ENCODE peak calls at places on chromosomes 13 and 19, in seven cellular contexts. One of them, this sample, is unnamed. For H3K4me1, the result is how much of the 10 kb centered on the place peaks cover.

GRCh38 chr13:79270859-79271258 is 135.2 kb downstream of the RBM26 start:
- DNase-seq in mammary epithelial cell: no peak
- DNase-seq in adrenal gland: no peak
- DNase-seq in Peyer's patch: no peak
- DNase-seq in ascending aorta: no peak
- DNase-seq in spleen: no peak
- DNase-seq in endodermal cell: no peak
- DNase-seq in this sample: no peak

GRCh38 chr13:85266331-85266730 is 532.9 kb downstream of the SLITRK6 start:
- DNase-seq in mammary epithelial cell: peak
- DNase-seq in adrenal gland: no peak
- DNase-seq in Peyer's patch: no peak
- DNase-seq in ascending aorta: no peak
- DNase-seq in spleen: no peak
- DNase-seq in endodermal cell: peak
- DNase-seq in this sample: no peak

GRCh38 chr13:94464771-94465170 is 14.7 kb downstream of the DCT start:
- DNase-seq in mammary epithelial cell: no peak
- DNase-seq in adrenal gland: no peak
- DNase-seq in Peyer's patch: no peak
- DNase-seq in ascending aorta: no peak
- DNase-seq in spleen: no peak
- DNase-seq in endodermal cell: peak
- DNase-seq in this sample: no peak

GRCh38 chr19:55717251-55717650 is 21.0 kb downstream of the NLRP9 start:
- DNase-seq in mammary epithelial cell: no peak
- DNase-seq in adrenal gland: no peak
- DNase-seq in Peyer's patch: no peak
- DNase-seq in ascending aorta: no peak
- DNase-seq in spleen: no peak
- DNase-seq in endodermal cell: no peak
- DNase-seq in this sample: no peak

GRCh38 chr13:35349673-35350278 is 126.7 kb downstream of the MAB21L1 start:
- DNase-seq in mammary epithelial cell: peak
- DNase-seq in adrenal gland: no peak
- DNase-seq in Peyer's patch: no peak
- DNase-seq in ascending aorta: no peak
- DNase-seq in spleen: no peak
- DNase-seq in endodermal cell: no peak
- DNase-seq in this sample: peak

GRCh38 chr19:13267889-13268288 is 117.7 kb downstream of the IER2 start:
- DNase-seq in mammary epithelial cell: no peak
- DNase-seq in adrenal gland: no peak
- DNase-seq in Peyer's patch: no peak
- DNase-seq in ascending aorta: no peak
- DNase-seq in spleen: no peak
- DNase-seq in endodermal cell: no peak
- DNase-seq in this sample: no peak

GRCh38 chr19:54230031-54230430 is 7.2 kb upstream of the LILRB3 start:
- DNase-seq in mammary epithelial cell: no peak
- DNase-seq in adrenal gland: no peak
- DNase-seq in Peyer's patch: no peak
- DNase-seq in ascending aorta: peak
- DNase-seq in spleen: peak
- DNase-seq in endodermal cell: no peak
- DNase-seq in this sample: no peak

GRCh38 chr19:31543456-31543855 is 194.2 kb upstream of the TSHZ3 start:
- DNase-seq in mammary epithelial cell: no peak
- DNase-seq in adrenal gland: no peak
- DNase-seq in Peyer's patch: no peak
- DNase-seq in ascending aorta: no peak
- DNase-seq in spleen: no peak
- DNase-seq in endodermal cell: peak
- DNase-seq in this sample: no peak

GRCh38 chr13:36445806-36446423 is 13.6 kb downstream of the CCNA1 start:
- DNase-seq in mammary epithelial cell: peak
- DNase-seq in adrenal gland: no peak
- DNase-seq in Peyer's patch: no peak
- DNase-seq in ascending aorta: no peak
- DNase-seq in spleen: no peak
- DNase-seq in endodermal cell: no peak
- DNase-seq in this sample: no peak

GRCh38 chr13:30421093-30422055 is 919 bp upstream of the UBE2L5 start:
- DNase-seq in mammary epithelial cell: peak
- DNase-seq in adrenal gland: peak
- DNase-seq in Peyer's patch: peak
- DNase-seq in ascending aorta: peak
- DNase-seq in spleen: peak
- DNase-seq in endodermal cell: peak
- DNase-seq in this sample: peak
- H3K4me1 ChIP-seq in mammary epithelial cell: under half
- H3K4me1 ChIP-seq in adrenal gland: under half
- H3K4me1 ChIP-seq in Peyer's patch: under half
- H3K4me1 ChIP-seq in ascending aorta: under half
- H3K4me1 ChIP-seq in spleen: under half
- H3K4me1 ChIP-seq in endodermal cell: under half
- H3K4me1 ChIP-seq in this sample: under half

GRCh38 chr19:1018393-1018792 is 2.5 kb downstream of the TMEM259 start:
- DNase-seq in mammary epithelial cell: no peak
- DNase-seq in adrenal gland: no peak
- DNase-seq in Peyer's patch: no peak
- DNase-seq in ascending aorta: no peak
- DNase-seq in spleen: no peak
- DNase-seq in endodermal cell: no peak
- DNase-seq in this sample: no peak
- H3K4me1 ChIP-seq in mammary epithelial cell: under half
- H3K4me1 ChIP-seq in adrenal gland: under half
- H3K4me1 ChIP-seq in Peyer's patch: half or more
- H3K4me1 ChIP-seq in ascending aorta: half or more
- H3K4me1 ChIP-seq in spleen: half or more
- H3K4me1 ChIP-seq in endodermal cell: under half
- H3K4me1 ChIP-seq in this sample: under half

GRCh38 chr13:98462241-98462882 is 114.5 kb downstream of the STK24 start:
- DNase-seq in mammary epithelial cell: no peak
- DNase-seq in adrenal gland: no peak
- DNase-seq in Peyer's patch: no peak
- DNase-seq in ascending aorta: no peak
- DNase-seq in spleen: no peak
- DNase-seq in endodermal cell: no peak
- DNase-seq in this sample: no peak
- H3K4me1 ChIP-seq in mammary epithelial cell: under half
- H3K4me1 ChIP-seq in adrenal gland: under half
- H3K4me1 ChIP-seq in Peyer's patch: under half
- H3K4me1 ChIP-seq in ascending aorta: under half
- H3K4me1 ChIP-seq in spleen: under half
- H3K4me1 ChIP-seq in endodermal cell: under half
- H3K4me1 ChIP-seq in this sample: under half

DNA sequence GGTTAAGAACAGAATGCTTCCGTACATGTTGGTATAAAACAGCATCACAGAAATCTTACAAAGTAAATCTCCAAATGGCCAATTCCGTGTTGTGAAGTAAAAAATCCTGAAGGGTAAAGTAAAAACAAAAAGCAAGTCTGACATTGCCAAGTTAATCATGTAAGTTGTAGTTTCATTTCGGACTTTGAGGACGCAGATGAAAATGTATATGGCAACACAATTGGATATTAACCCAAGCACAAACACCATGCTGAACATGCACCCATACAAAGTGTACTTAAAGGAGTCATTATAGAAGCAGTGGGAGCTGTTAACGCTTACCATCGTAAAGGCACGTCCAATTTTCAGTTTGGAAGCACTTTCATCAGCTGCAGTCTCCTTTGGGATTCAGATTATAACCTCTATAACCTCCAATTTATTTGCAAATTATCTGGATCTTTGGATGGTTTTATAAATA is 785 bp downstream of the LPAR6 start:
- DNase-seq in mammary epithelial cell: peak
- DNase-seq in adrenal gland: no peak
- DNase-seq in Peyer's patch: no peak
- DNase-seq in ascending aorta: no peak
- DNase-seq in spleen: no peak
- DNase-seq in endodermal cell: no peak
- DNase-seq in this sample: peak
- H3K4me1 ChIP-seq in mammary epithelial cell: under half
- H3K4me1 ChIP-seq in adrenal gland: under half
- H3K4me1 ChIP-seq in Peyer's patch: under half
- H3K4me1 ChIP-seq in ascending aorta: under half
- H3K4me1 ChIP-seq in spleen: under half
- H3K4me1 ChIP-seq in endodermal cell: under half
- H3K4me1 ChIP-seq in this sample: under half

GRCh38 chr19:3098141-3098514 is 4.0 kb downstream of the GNA11 start:
- DNase-seq in mammary epithelial cell: peak
- DNase-seq in adrenal gland: no peak
- DNase-seq in Peyer's patch: no peak
- DNase-seq in ascending aorta: no peak
- DNase-seq in spleen: peak
- DNase-seq in endodermal cell: no peak
- DNase-seq in this sample: peak
- H3K4me1 ChIP-seq in mammary epithelial cell: under half
- H3K4me1 ChIP-seq in adrenal gland: under half
- H3K4me1 ChIP-seq in Peyer's patch: half or more
- H3K4me1 ChIP-seq in ascending aorta: half or more
- H3K4me1 ChIP-seq in spleen: half or more
- H3K4me1 ChIP-seq in endodermal cell: under half
- H3K4me1 ChIP-seq in this sample: under half

GRCh38 chr13:100817897-100818296 is 143.3 kb upstream of the TMTC4 start:
- DNase-seq in mammary epithelial cell: no peak
- DNase-seq in adrenal gland: no peak
- DNase-seq in Peyer's patch: no peak
- DNase-seq in ascending aorta: no peak
- DNase-seq in spleen: no peak
- DNase-seq in endodermal cell: no peak
- DNase-seq in this sample: no peak
- H3K4me1 ChIP-seq in mammary epithelial cell: under half
- H3K4me1 ChIP-seq in adrenal gland: under half
- H3K4me1 ChIP-seq in Peyer's patch: under half
- H3K4me1 ChIP-seq in ascending aorta: under half
- H3K4me1 ChIP-seq in spleen: under half
- H3K4me1 ChIP-seq in endodermal cell: under half
- H3K4me1 ChIP-seq in this sample: under half

DNA sequence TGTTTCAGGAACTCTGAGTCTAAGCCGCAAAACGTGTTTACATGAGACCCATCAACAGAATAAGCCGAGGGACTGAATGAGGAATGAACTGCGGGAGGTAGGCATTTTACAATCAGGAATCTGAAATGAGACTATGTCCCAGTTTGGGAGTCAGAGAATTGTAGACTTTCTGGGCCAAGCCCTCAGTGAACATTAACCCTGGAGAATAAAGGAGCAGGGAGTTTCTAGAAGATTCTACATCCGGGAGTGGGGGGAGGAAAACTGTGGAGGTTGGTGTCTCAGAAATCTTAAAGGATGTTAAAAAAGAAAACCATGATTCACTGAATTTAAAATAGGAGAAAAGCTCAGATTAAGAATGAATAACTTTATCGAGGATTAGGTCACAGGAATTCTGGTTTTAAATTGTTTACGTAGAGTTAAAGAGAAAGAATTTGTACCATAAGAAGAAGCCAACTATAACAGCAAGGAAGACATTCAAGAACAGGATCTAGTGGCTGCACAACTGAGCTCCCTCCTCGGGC is 18.5 kb downstream of the RFX2 start:
- DNase-seq in mammary epithelial cell: no peak
- DNase-seq in adrenal gland: no peak
- DNase-seq in Peyer's patch: no peak
- DNase-seq in ascending aorta: no peak
- DNase-seq in spleen: no peak
- DNase-seq in endodermal cell: no peak
- DNase-seq in this sample: peak
- H3K4me1 ChIP-seq in mammary epithelial cell: under half
- H3K4me1 ChIP-seq in adrenal gland: under half
- H3K4me1 ChIP-seq in Peyer's patch: under half
- H3K4me1 ChIP-seq in ascending aorta: under half
- H3K4me1 ChIP-seq in spleen: under half
- H3K4me1 ChIP-seq in endodermal cell: under half
- H3K4me1 ChIP-seq in this sample: under half